ENCODE peak calls at places on chromosomes 4 and X, in nine cellular contexts. One of them, this sample, is unnamed.

GRCh38 chr4:128820631-128821119 is 11.2 kb downstream of the JADE1 start:
- DNase-seq in T follicular helper cell: no peak
- DNase-seq in Right ventricle myocardium superior: no peak
- DNase-seq in NCI-H2081: no peak
- DNase-seq in CD4-positive, alpha-beta T cell: no peak
- DNase-seq in right atrium auricular region: no peak
- DNase-seq in stimulated activated CD4-positive, alpha-beta T cell treated with anti-CD3 and anti-CD28 coated beads, Interleukin-2, amount 100 ng/mL, for 24 hours: no peak
- DNase-seq in NCI-H1930: no peak
- DNase-seq in cerebellum: no peak
- DNase-seq in this sample: no peak

GRCh38 chr4:2860391-2861348 is 17.0 kb downstream of the ADD1 start:
- DNase-seq in cerebellum: no peak
- DNase-seq in NCI-H2081: no peak
- DNase-seq in stimulated activated CD4-positive, alpha-beta T cell treated with anti-CD3 and anti-CD28 coated beads, Interleukin-2, amount 100 ng/mL, for 24 hours: no peak
- DNase-seq in right atrium auricular region: peak
- DNase-seq in Right ventricle myocardium superior: peak
- DNase-seq in NCI-H1930: no peak
- DNase-seq in T follicular helper cell: no peak
- DNase-seq in CD4-positive, alpha-beta T cell: no peak
- DNase-seq in this sample: no peak

GRCh38 chr4:112266823-112267222 is 18.9 kb downstream of the TIFA start:
- DNase-seq in cerebellum: no peak
- DNase-seq in Right ventricle myocardium superior: no peak
- DNase-seq in T follicular helper cell: no peak
- DNase-seq in stimulated activated CD4-positive, alpha-beta T cell treated with anti-CD3 and anti-CD28 coated beads, Interleukin-2, amount 100 ng/mL, for 24 hours: no peak
- DNase-seq in CD4-positive, alpha-beta T cell: no peak
- DNase-seq in NCI-H2081: no peak
- DNase-seq in right atrium auricular region: no peak
- DNase-seq in NCI-H1930: no peak
- DNase-seq in this sample: peak

GRCh38 chr4:23516719-23517118 is 373.1 kb downstream of the PPARGC1A start:
- DNase-seq in T follicular helper cell: no peak
- DNase-seq in Right ventricle myocardium superior: no peak
- DNase-seq in stimulated activated CD4-positive, alpha-beta T cell treated with anti-CD3 and anti-CD28 coated beads, Interleukin-2, amount 100 ng/mL, for 24 hours: no peak
- DNase-seq in NCI-H1930: no peak
- DNase-seq in NCI-H2081: no peak
- DNase-seq in cerebellum: no peak
- DNase-seq in CD4-positive, alpha-beta T cell: no peak
- DNase-seq in right atrium auricular region: no peak
- DNase-seq in this sample: no peak

GRCh38 chr4:8175686-8176085 is 17.1 kb upstream of the ABLIM2 start:
- DNase-seq in NCI-H1930: no peak
- DNase-seq in T follicular helper cell: no peak
- DNase-seq in NCI-H2081: no peak
- DNase-seq in cerebellum: no peak
- DNase-seq in right atrium auricular region: no peak
- DNase-seq in Right ventricle myocardium superior: no peak
- DNase-seq in CD4-positive, alpha-beta T cell: no peak
- DNase-seq in stimulated activated CD4-positive, alpha-beta T cell treated with anti-CD3 and anti-CD28 coated beads, Interleukin-2, amount 100 ng/mL, for 24 hours: no peak
- DNase-seq in this sample: no peak

GRCh38 chr4:168449740-168450442 is 30.4 kb downstream of the DDX60L start:
- DNase-seq in Right ventricle myocardium superior: no peak
- DNase-seq in cerebellum: no peak
- DNase-seq in stimulated activated CD4-positive, alpha-beta T cell treated with anti-CD3 and anti-CD28 coated beads, Interleukin-2, amount 100 ng/mL, for 24 hours: no peak
- DNase-seq in CD4-positive, alpha-beta T cell: no peak
- DNase-seq in right atrium auricular region: no peak
- DNase-seq in NCI-H1930: no peak
- DNase-seq in NCI-H2081: no peak
- DNase-seq in T follicular helper cell: no peak
- DNase-seq in this sample: peak

GRCh38 chrX:26286836-26287235 is 70.9 kb downstream of the MAGEB5 start:
- DNase-seq in NCI-H2081: no peak
- DNase-seq in Right ventricle myocardium superior: no peak
- DNase-seq in right atrium auricular region: no peak
- DNase-seq in cerebellum: no peak
- DNase-seq in stimulated activated CD4-positive, alpha-beta T cell treated with anti-CD3 and anti-CD28 coated beads, Interleukin-2, amount 100 ng/mL, for 24 hours: no peak
- DNase-seq in T follicular helper cell: no peak
- DNase-seq in CD4-positive, alpha-beta T cell: no peak
- DNase-seq in NCI-H1930: no peak
- DNase-seq in this sample: no peak

GRCh38 chr4:114601304-114602052 is 2.9 kb downstream of the UGT8 start:
- DNase-seq in cerebellum: no peak
- DNase-seq in CD4-positive, alpha-beta T cell: no peak
- DNase-seq in stimulated activated CD4-positive, alpha-beta T cell treated with anti-CD3 and anti-CD28 coated beads, Interleukin-2, amount 100 ng/mL, for 24 hours: no peak
- DNase-seq in NCI-H2081: peak
- DNase-seq in T follicular helper cell: no peak
- DNase-seq in Right ventricle myocardium superior: no peak
- DNase-seq in NCI-H1930: no peak
- DNase-seq in right atrium auricular region: no peak
- DNase-seq in this sample: no peak

GRCh38 chrX:46653482-46653881 is 79.9 kb downstream of the CHST7 start:
- DNase-seq in NCI-H1930: no peak
- DNase-seq in right atrium auricular region: no peak
- DNase-seq in T follicular helper cell: no peak
- DNase-seq in CD4-positive, alpha-beta T cell: no peak
- DNase-seq in cerebellum: no peak
- DNase-seq in stimulated activated CD4-positive, alpha-beta T cell treated with anti-CD3 and anti-CD28 coated beads, Interleukin-2, amount 100 ng/mL, for 24 hours: no peak
- DNase-seq in NCI-H2081: no peak
- DNase-seq in Right ventricle myocardium superior: no peak
- DNase-seq in this sample: peak

GRCh38 chr4:1039493-1040343 is 28.3 kb downstream of the FGFRL1 start:
- DNase-seq in NCI-H1930: no peak
- DNase-seq in right atrium auricular region: no peak
- DNase-seq in stimulated activated CD4-positive, alpha-beta T cell treated with anti-CD3 and anti-CD28 coated beads, Interleukin-2, amount 100 ng/mL, for 24 hours: no peak
- DNase-seq in CD4-positive, alpha-beta T cell: no peak
- DNase-seq in cerebellum: no peak
- DNase-seq in NCI-H2081: no peak
- DNase-seq in Right ventricle myocardium superior: peak
- DNase-seq in T follicular helper cell: no peak
- DNase-seq in this sample: peak

GRCh38 chr4:95178938-95179337 is 369.8 kb downstream of the UNC5C start:
- DNase-seq in T follicular helper cell: no peak
- DNase-seq in CD4-positive, alpha-beta T cell: no peak
- DNase-seq in right atrium auricular region: no peak
- DNase-seq in cerebellum: no peak
- DNase-seq in NCI-H1930: no peak
- DNase-seq in Right ventricle myocardium superior: no peak
- DNase-seq in stimulated activated CD4-positive, alpha-beta T cell treated with anti-CD3 and anti-CD28 coated beads, Interleukin-2, amount 100 ng/mL, for 24 hours: no peak
- DNase-seq in NCI-H2081: no peak
- DNase-seq in this sample: no peak

GRCh38 chr4:189092596-189092995 is 848.1 kb upstream of the FRG1 start:
- DNase-seq in NCI-H2081: no peak
- DNase-seq in cerebellum: no peak
- DNase-seq in NCI-H1930: no peak
- DNase-seq in stimulated activated CD4-positive, alpha-beta T cell treated with anti-CD3 and anti-CD28 coated beads, Interleukin-2, amount 100 ng/mL, for 24 hours: no peak
- DNase-seq in CD4-positive, alpha-beta T cell: no peak
- DNase-seq in Right ventricle myocardium superior: no peak
- DNase-seq in T follicular helper cell: no peak
- DNase-seq in right atrium auricular region: no peak
- DNase-seq in this sample: no peak

GRCh38 chr4:88169298-88169697 is 10.9 kb upstream of the ABCG2 start:
- DNase-seq in NCI-H1930: no peak
- DNase-seq in T follicular helper cell: no peak
- DNase-seq in Right ventricle myocardium superior: no peak
- DNase-seq in cerebellum: no peak
- DNase-seq in CD4-positive, alpha-beta T cell: no peak
- DNase-seq in NCI-H2081: no peak
- DNase-seq in stimulated activated CD4-positive, alpha-beta T cell treated with anti-CD3 and anti-CD28 coated beads, Interleukin-2, amount 100 ng/mL, for 24 hours: no peak
- DNase-seq in right atrium auricular region: no peak
- DNase-seq in this sample: no peak

GRCh38 chrX:141879616-141880015 is 24.1 kb upstream of the MAGEC1 start:
- DNase-seq in T follicular helper cell: no peak
- DNase-seq in NCI-H2081: no peak
- DNase-seq in cerebellum: no peak
- DNase-seq in NCI-H1930: no peak
- DNase-seq in CD4-positive, alpha-beta T cell: no peak
- DNase-seq in stimulated activated CD4-positive, alpha-beta T cell treated with anti-CD3 and anti-CD28 coated beads, Interleukin-2, amount 100 ng/mL, for 24 hours: no peak
- DNase-seq in Right ventricle myocardium superior: no peak
- DNase-seq in right atrium auricular region: no peak
- DNase-seq in this sample: no peak

GRCh38 chrX:14942341-14942740 is 69.1 kb downstream of the MOSPD2 start:
- DNase-seq in stimulated activated CD4-positive, alpha-beta T cell treated with anti-CD3 and anti-CD28 coated beads, Interleukin-2, amount 100 ng/mL, for 24 hours: no peak
- DNase-seq in right atrium auricular region: no peak
- DNase-seq in NCI-H2081: no peak
- DNase-seq in NCI-H1930: no peak
- DNase-seq in Right ventricle myocardium superior: no peak
- DNase-seq in cerebellum: no peak
- DNase-seq in CD4-positive, alpha-beta T cell: no peak
- DNase-seq in T follicular helper cell: no peak
- DNase-seq in this sample: no peak

GRCh38 chr4:1329408-1330371 is 17.3 kb upstream of the UVSSA start:
- DNase-seq in cerebellum: no peak
- DNase-seq in Right ventricle myocardium superior: peak
- DNase-seq in stimulated activated CD4-positive, alpha-beta T cell treated with anti-CD3 and anti-CD28 coated beads, Interleukin-2, amount 100 ng/mL, for 24 hours: no peak
- DNase-seq in NCI-H2081: no peak
- DNase-seq in right atrium auricular region: no peak
- DNase-seq in NCI-H1930: no peak
- DNase-seq in T follicular helper cell: peak
- DNase-seq in CD4-positive, alpha-beta T cell: no peak
- DNase-seq in this sample: peak